ENCODE peak calls at places on chromosomes 16 and 17, in four cellular contexts. W, Z, X and E are unnamed samples.

GRCh38 chr17:47276868-47277267 is 23.2 kb downstream of the ITGB3 start:
- DNase-seq in Z (no peak), X (peak), W (no peak), E (peak)

GRCh38 chr17:10072556-10072955 is 125.8 kb downstream of the GAS7 start:
- DNase-seq in W (no peak), X (no peak), Z (no peak), E (no peak)

GRCh38 chr17:59067340-59067739 is 39.3 kb downstream of the TRIM37 start:
- DNase-seq in W (no peak), X (no peak), Z (no peak), E (no peak)

GRCh38 chr16:50093607-50094570 is 28.1 kb downstream of the HEATR3 start:
- DNase-seq in W (no peak), X (no peak), Z (no peak), E (no peak)

GRCh38 chr17:51428668-51429486 is 168.5 kb downstream of the UTP18 start:
- DNase-seq in X (no peak), Z (no peak), W (no peak), E (no peak)

GRCh38 chr16:70809392-70810060 is 8.6 kb upstream of the VAC14 start:
- DNase-seq in W (no peak), X (no peak), Z (no peak), E (no peak)

GRCh38 chr16:86037999-86038922 is 139.3 kb downstream of the IRF8 start:
- DNase-seq in X (no peak), W (no peak), Z (no peak), E (no peak)

GRCh38 chr17:61309857-61310256 is 89.8 kb upstream of the TBX2 start:
- DNase-seq in W (no peak), Z (no peak), X (no peak), E (no peak)

GRCh38 chr17:83154311-83155127 is 75.1 kb downstream of the METRNL start:
- DNase-seq in Z (no peak), X (no peak), W (no peak), E (no peak)

GRCh38 chr17:81566461-81567126 is 14.4 kb upstream of the FAAP100 start:
- DNase-seq in X (no peak), Z (no peak), W (no peak), E (no peak)

GRCh38 chr16:70481929-70482536 is 27.6 kb downstream of the FCSK start:
- DNase-seq in Z (no peak), W (no peak), X (no peak), E (no peak)

GRCh38 chr16:74667215-74667765 is 613 bp upstream of the RFWD3 start:
- DNase-seq in X (peak), W (no peak), Z (peak), E (no peak)

GRCh38 chr16:30069575-30070462 is 4.3 kb downstream of the ALDOA start:
- DNase-seq in Z (no peak), X (no peak), W (no peak), E (no peak)

GRCh38 chr17:75723201-75723930 is 2.1 kb downstream of the ITGB4 start:
- DNase-seq in X (no peak), Z (no peak), W (no peak), E (no peak)

GRCh38 chr16:4661661-4662060 is 31.7 kb upstream of the NUDT16L1 start:
- DNase-seq in W (no peak), Z (no peak), X (no peak), E (no peak)

GRCh38 chr16:31676731-31677130 is 149.0 kb downstream of the AHSP start:
- DNase-seq in W (no peak), X (no peak), Z (no peak), E (no peak)

GRCh38 chr16:66295761-66296546 is 70.5 kb upstream of the CDH5 start:
- DNase-seq in W (no peak), X (no peak), Z (no peak), E (no peak)

GRCh38 chr17:27293359-27293897 is 486 bp upstream of the WSB1 start:
- DNase-seq in X (no peak), W (no peak), Z (peak), E (no peak)

GRCh38 chr16:78709137-78709871 is 609.9 kb downstream of the WWOX start:
- DNase-seq in Z (no peak), X (no peak), W (no peak), E (no peak)

GRCh38 chr16:69048328-69049120 is 56.9 kb upstream of the HAS3 start:
- DNase-seq in X (no peak), Z (no peak), W (no peak), E (no peak)

GRCh38 chr16:67514382-67514828 is 14.2 kb upstream of the RIPOR1 start:
- DNase-seq in W (peak), Z (peak), X (peak), E (peak)

GRCh38 chr16:50549561-50549915 is 1.3 kb downstream of the NKD1 start:
- DNase-seq in X (no peak), Z (no peak), W (no peak), E (no peak)

GRCh38 chr16:57060323-57061083 is 31.9 kb upstream of the CPNE2 start:
- DNase-seq in Z (no peak), X (no peak), W (no peak), E (no peak)

GRCh38 chr17:47837401-47838039 is 3.6 kb downstream of the SCRN2 start:
- DNase-seq in W (no peak), Z (no peak), X (peak), E (no peak)

GRCh38 chr16:58197314-58198012 is 443 bp downstream of the CSNK2A2 start:
- DNase-seq in X (no peak), W (no peak), Z (peak), E (peak)

GRCh38 chr17:42667088-42667951 is 8.2 kb downstream of the TUBG2 start:
- DNase-seq in X (peak), Z (no peak), W (no peak), E (no peak)

GRCh38 chr17:82696916-82697807 is 1.3 kb downstream of the RAB40B start:
- DNase-seq in X (no peak), W (no peak), Z (no peak), E (no peak)

GRCh38 chr17:5557485-5557884 is 26.8 kb downstream of the NLRP1 start:
- DNase-seq in Z (no peak), W (no peak), X (no peak), E (peak)

GRCh38 chr16:24041834-24042631 is 206.2 kb downstream of the PRKCB start:
- DNase-seq in Z (peak), W (peak), X (peak), E (peak)

GRCh38 chr16:47448830-47449575 is 11.9 kb downstream of the ITFG1 start:
- DNase-seq in X (no peak), Z (peak), W (no peak), E (no peak)

GRCh38 chr17:574061-574460 is 140.6 kb downstream of the VPS53 start:
- DNase-seq in X (no peak), Z (no peak), W (no peak), E (no peak)

DNA sequence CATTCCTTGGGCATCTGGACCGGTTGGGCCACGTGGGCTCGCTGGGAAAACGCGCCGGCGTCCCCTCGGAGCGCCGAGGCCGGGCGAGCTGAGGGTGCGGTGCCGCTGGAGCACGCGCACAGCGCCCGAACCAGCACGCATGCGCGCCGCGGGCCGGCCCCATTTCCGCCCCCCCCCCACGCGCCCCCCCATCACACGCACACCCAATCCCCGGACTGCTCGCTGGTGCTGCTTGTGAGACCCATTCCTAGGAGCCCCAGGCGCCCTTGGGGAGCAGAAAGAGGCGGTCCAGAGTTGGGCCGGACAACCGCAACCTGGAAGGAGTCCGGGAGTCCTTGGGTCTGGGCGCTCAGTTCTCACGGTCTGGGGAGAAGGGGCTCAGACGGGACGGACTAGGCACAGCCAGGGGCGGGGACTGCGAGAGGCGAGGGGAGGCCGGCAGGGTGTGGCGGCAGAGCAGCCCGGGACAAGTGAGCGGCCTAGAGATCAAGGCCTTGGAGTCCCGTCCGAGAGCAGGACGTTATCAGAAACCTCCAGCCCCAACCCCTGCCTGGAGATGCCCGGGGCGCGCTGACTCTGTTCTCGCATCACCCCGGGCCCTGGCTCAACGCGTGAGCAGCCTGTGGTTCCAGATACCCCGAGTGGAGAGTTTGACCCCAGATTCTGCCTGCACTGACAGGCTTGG is 6.0 kb upstream of the CBX8 start:
- DNase-seq in X (no peak), W (no peak), Z (peak), E (no peak)
- TF ChIP-seq TARDBP in X (no peak), W (no peak), Z (peak), E (no peak)

GRCh38 chr17:17463821-17464220 is 13.0 kb upstream of the MED9 start:
- DNase-seq in X (no peak), Z (no peak), W (no peak), E (no peak)
- TF ChIP-seq SP1 in X (no peak), Z (no peak), W (no peak), E (no peak)

GRCh38 chr17:11969565-11969964 is 27.7 kb downstream of the ZNF18 start:
- DNase-seq in X (no peak), W (no peak), Z (no peak), E (no peak)
- TF ChIP-seq TARDBP in X (no peak), W (no peak), Z (no peak), E (no peak)

DNA sequence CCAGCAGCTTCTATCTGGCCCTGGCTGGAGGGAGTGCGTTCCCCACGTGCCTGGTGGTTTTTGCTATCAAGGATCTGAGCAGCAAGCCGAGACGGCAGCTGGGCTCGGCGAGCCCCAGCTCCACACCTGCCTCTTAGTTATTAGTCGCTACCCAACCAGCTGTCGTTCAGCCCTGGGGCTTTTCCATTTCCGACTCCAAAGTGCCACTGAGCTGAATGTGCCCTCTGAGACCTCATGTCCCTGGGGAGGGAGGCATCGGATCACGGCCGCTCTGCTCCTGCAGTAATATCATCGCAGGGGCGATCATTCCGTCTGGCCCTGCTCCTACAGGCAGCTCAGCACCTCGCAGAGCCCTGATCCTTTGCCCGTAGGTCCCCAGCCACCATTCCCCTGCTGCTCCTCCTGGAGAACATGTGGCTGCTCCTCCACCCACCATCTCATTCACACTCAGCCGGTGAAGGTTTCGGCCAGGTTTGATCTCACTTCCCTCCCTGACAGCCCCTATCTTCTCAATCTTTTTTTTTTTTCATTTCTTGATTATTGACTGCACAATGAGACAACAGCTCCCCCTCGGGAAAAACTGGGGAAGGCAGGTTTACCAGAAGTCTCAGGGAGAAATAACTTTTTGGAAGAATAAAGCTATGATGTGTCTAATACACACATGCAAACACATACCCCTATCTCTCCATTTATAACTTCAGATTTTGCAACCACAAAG is 86.7 kb downstream of the ZFHX3 start:
- DNase-seq in Z (peak), X (no peak), W (no peak), E (no peak)
- TF ChIP-seq SP1 in Z (no peak), X (no peak), W (no peak), E (no peak)